ENCODE peak calls at places on chromosomes 16 and 17, in four cellular contexts. C is IMR-90, R is H1, Y is H9. N is an unnamed sample.
A peak's percentile ranks its signal among the peaks of the same experiment; 100 is the strongest.

GRCh38 chr17:70031341-70031740 is 43.7 kb upstream of the KCNJ16 start:
- DNase-seq in C (peak; percentile 7), R (no peak), Y (no peak), N (no peak)

GRCh38 chr17:65100316-65101140 is 36.6 kb upstream of the RGS9 start:
- DNase-seq in C (peak; percentile 47), R (peak; percentile 93), Y (peak; percentile 94), N (peak; percentile 80)

GRCh38 chr17:18184143-18185007 is 747 bp downstream of the ALKBH5 start:
- DNase-seq in C (peak; percentile 55), R (peak; percentile 65), Y (peak; percentile 61), N (peak; percentile 68)

GRCh38 chr16:67530013-67530939 is 1.6 kb downstream of the RIPOR1 start:
- DNase-seq in C (peak; percentile 76), R (peak; percentile 69), Y (no peak), N (no peak)

GRCh38 chr17:76000016-76000754 is 470 bp upstream of the CDK3 start:
- DNase-seq in C (peak; percentile 16), R (peak; percentile 97), Y (peak; percentile 93), N (peak; percentile 85)

GRCh38 chr17:44348234-44348987 is 3.3 kb downstream of the GRN start:
- DNase-seq in C (peak; percentile 57), R (no peak), Y (no peak), N (no peak)

GRCh38 chr17:81967533-81968395 is 6.8 kb upstream of the NOTUM start:
- DNase-seq in C (peak; percentile 32), R (peak; percentile 81), Y (peak; percentile 95), N (peak; percentile 97)

GRCh38 chr17:17119533-17119932 is 77.3 kb downstream of the MPRIP start:
- DNase-seq in C (peak; percentile 86), R (no peak), Y (no peak), N (no peak)

GRCh38 chr17:6639651-6640535 is 618 bp downstream of the KIAA0753 start:
- DNase-seq in C (peak; percentile 38), R (no peak), Y (peak; percentile 52), N (peak; percentile 68)

GRCh38 chr16:30092373-30093010 is 768 bp upstream of the TBX6 start:
- DNase-seq in C (peak; percentile 27), R (peak; percentile 92), Y (peak; percentile 94), N (peak; percentile 95)

GRCh38 chr16:80988756-80989155 is 17.9 kb downstream of the CMC2 start:
- DNase-seq in C (no peak), R (no peak), Y (no peak), N (no peak)

GRCh38 chr16:64627288-64627687 is 494.6 kb downstream of the CDH11 start:
- DNase-seq in C (no peak), R (peak; percentile 49), Y (peak; percentile 64), N (peak; percentile 44)

GRCh38 chr16:88616320-88616719 is 22.1 kb upstream of the IL17C start:
- DNase-seq in C (no peak), R (no peak), Y (no peak), N (no peak)

GRCh38 chr16:54734156-54734555 is 196.5 kb upstream of the IRX5 start:
- DNase-seq in C (no peak), R (no peak), Y (no peak), N (no peak)

GRCh38 chr17:1639549-1639948 is 6.0 kb downstream of the SCARF1 start:
- DNase-seq in C (no peak), R (no peak), Y (no peak), N (peak; percentile 52)

GRCh38 chr16:83402160-83402794 is 405.5 kb upstream of the HSBP1 start:
- DNase-seq in C (peak; percentile 45), R (peak; percentile 49), Y (no peak), N (peak; percentile 13)

GRCh38 chr17:9116311-9116820 is 95.1 kb downstream of the NTN1 start:
- DNase-seq in C (no peak), R (no peak), Y (no peak), N (no peak)

GRCh38 chr16:89040861-89041570 is 52.6 kb upstream of the ACSF3 start:
- DNase-seq in C (no peak), R (no peak), Y (no peak), N (no peak)

GRCh38 chr16:1772362-1772907 is at the start of gene EME2:
- DNase-seq in C (peak; percentile 33), R (no peak), Y (no peak), N (no peak)
- H3K56ac ChIP-seq in C (peak within 1 kb of the TSS; percentile 51), R (peak within 1 kb of the TSS; percentile 73), Y (no peak within 1 kb of the TSS), N (peak within 1 kb of the TSS; percentile 99)

GRCh38 chr16:28876016-28876659 is 2.1 kb upstream of the ATP2A1 start:
- DNase-seq in C (no peak), R (no peak), Y (no peak), N (no peak)

GRCh38 chr16:28874406-28874805 is 3.9 kb upstream of the ATP2A1 start:
- DNase-seq in C (no peak), R (no peak), Y (no peak), N (no peak)

GRCh38 chr16:28872952-28873351 is 5.3 kb upstream of the ATP2A1 start:
- DNase-seq in C (no peak), R (no peak), Y (no peak), N (no peak)

GRCh38 chr16:28875134-28876015 is 2.9 kb upstream of the ATP2A1 start:
- DNase-seq in C (no peak), R (no peak), Y (no peak), N (no peak)

DNA sequence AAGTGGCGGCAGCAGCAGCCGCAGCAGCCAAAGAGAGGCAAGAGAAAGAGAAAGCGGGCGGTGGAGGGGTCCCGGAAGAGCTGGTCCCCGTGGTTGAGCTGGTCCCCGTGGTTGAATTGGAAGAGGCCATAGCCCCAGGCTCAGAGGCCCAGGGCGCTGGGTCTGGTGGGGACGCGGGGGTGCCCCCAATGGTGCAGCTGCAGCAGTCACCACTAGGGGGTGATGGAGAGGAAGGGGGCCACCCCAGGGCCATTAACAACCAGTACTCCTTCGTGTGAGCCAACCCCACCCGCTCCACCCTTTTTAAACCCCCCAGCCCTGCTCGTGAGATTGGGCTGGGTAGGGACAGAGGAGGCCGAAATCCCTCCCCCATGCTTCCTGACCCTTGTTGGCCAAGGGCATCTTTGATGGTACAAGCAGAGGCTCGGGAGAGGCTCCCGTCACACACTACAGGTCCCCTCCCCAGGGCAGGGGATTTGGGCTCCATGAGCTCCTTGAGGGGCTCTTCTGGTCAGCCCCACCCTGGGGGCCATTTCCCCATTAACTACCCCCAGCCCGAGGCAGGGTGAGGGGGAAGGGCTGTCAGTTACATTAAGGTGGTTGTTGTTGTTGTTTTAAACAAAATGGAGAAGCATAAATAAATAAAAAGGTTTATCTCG is 4.6 kb upstream of the ATP2A1 start:
- DNase-seq in C (no peak), R (peak; percentile 87), Y (peak; percentile 59), N (no peak)
- H3K23ac ChIP-seq in C (no peak overlapping the region), R (no peak overlapping the region), Y (no peak overlapping the region), N (no peak overlapping the region)

GRCh38 chr16:21702259-21702658 is 38.5 kb downstream of the OTOA start:
- DNase-seq in C (no peak), R (no peak), Y (no peak), N (no peak)

GRCh38 chr16:21698169-21699032 is 34.6 kb downstream of the OTOA start:
- DNase-seq in C (no peak), R (no peak), Y (no peak), N (no peak)

GRCh38 chr16:21701271-21701670 is 37.5 kb downstream of the OTOA start:
- DNase-seq in C (no peak), R (no peak), Y (no peak), N (no peak)

DNA sequence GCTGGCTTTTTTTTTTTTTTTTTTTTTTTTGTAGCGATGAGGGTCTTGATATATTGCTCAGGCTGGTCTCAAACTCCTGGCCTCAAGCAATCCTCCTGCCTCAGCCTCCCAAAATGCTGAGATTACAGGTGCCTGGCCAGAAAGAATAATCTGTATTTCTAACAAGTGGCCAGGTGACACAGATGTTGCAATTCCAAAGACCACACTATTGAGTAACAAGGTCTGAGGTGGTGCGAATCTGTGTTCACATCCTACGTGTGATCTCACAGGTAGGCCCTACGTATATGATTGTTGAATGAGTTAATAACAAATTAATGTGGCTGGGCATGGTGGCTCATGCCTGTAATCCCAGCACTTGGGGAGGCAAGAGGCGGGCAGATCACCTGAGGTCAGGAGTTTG is 33.3 kb downstream of the OTOA start:
- DNase-seq in C (no peak), R (no peak), Y (no peak), N (no peak)
- H3K56ac ChIP-seq in C (no peak overlapping the region), R (no peak overlapping the region), Y (no peak overlapping the region), N (no peak overlapping the region)

GRCh38 chr16:77433146-77433545 is 1.7 kb downstream of the ADAMTS18 start:
- DNase-seq in C (no peak), R (no peak), Y (no peak), N (no peak)
- H3K23ac ChIP-seq in C (no peak overlapping the region), R (no peak overlapping the region), Y (no peak overlapping the region), N (no peak overlapping the region)

GRCh38 chr16:6335072-6335471 is 997.6 kb upstream of the RBFOX1 start:
- DNase-seq in C (no peak), R (peak; percentile 83), Y (peak; percentile 66), N (peak; percentile 73)

GRCh38 chr16:6331770-6332169 is 1000.9 kb upstream of the RBFOX1 start:
- DNase-seq in C (no peak), R (no peak), Y (no peak), N (peak; percentile 27)
- H3K56ac ChIP-seq in C (no peak overlapping the region), R (no peak overlapping the region), Y (no peak overlapping the region), N (no peak overlapping the region)

GRCh38 chr16:802461-802860 is 1.9 kb upstream of the GNG13 start:
- DNase-seq in C (no peak), R (no peak), Y (no peak), N (no peak)

GRCh38 chr16:802914-803750 is 2.6 kb upstream of the GNG13 start:
- DNase-seq in C (no peak), R (no peak), Y (no peak), N (no peak)

GRCh38 chr16:799948-800833 is at the start of gene GNG13:
- DNase-seq in C (no peak), R (peak; percentile 84), Y (peak; percentile 74), N (peak; percentile 55)

GRCh38 chr16:800834-801488 is 427 bp upstream of the GNG13 start:
- DNase-seq in C (no peak), R (no peak), Y (no peak), N (no peak)

DNA sequence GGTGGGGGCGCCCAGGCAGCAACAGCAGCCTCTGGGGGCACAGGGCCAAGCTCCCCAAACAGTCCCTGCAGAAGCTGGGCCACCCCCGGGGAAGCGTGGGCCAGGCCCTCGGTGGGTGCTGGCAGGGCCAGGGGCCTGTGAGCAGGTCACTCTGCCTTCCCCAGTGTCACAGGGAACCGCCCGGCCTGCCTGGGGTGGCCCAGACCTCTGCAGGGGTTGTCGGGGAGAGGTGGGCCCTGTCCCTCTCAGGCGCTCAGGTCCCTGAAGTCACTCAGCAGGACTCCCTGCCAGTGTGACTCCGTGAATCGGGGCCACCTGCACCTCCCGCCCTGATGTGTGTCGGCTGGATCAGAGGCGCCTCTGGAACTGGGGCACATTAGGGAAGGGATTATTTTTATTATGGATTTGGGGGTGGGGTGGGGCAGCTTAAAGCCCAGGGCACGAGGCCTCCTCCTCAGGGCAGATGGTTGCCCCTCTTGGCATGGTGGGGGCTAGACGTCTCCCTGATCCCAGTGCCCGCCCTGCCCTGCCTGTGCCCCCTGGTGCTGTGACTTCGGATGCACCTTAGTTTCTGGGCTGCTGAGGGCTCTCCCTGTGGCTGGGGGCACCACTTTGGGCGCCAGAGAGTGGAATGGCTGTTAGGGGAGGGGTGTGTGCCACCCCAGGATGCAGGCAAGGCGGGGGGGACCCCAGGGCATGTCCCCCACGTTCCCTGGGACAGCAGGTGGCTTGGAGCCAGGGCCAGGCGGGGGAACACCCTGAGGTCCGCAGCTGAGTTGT is 1.2 kb upstream of the GNG13 start:
- DNase-seq in C (no peak), R (no peak), Y (no peak), N (no peak)
- H3K23ac ChIP-seq in C (no peak overlapping the region), R (no peak overlapping the region), Y (no peak overlapping the region), N (no peak overlapping the region)